ENCODE peak calls at places on chromosomes 1 and 21, in four cellular contexts. G, Q, X and D are unnamed samples.

GRCh38 chr21:45454924-45455315 is 50.0 kb downstream of the COL18A1 start:
- DNase-seq in G (no peak), Q (no peak), X (no peak), D (no peak)

GRCh38 chr1:3963554-3963953 is 63.5 kb upstream of the C1orf174 start:
- DNase-seq in X (no peak), Q (no peak), G (no peak), D (no peak)

GRCh38 chr1:117562581-117563491 is 43.0 kb upstream of the TENT5C start:
- DNase-seq in Q (no peak), G (no peak), X (peak), D (no peak)

GRCh38 chr1:41341756-41342562 is 19.3 kb upstream of the FOXO6 start:
- DNase-seq in G (no peak), Q (no peak), X (peak), D (no peak)

GRCh38 chr1:47893412-47893811 is 103.8 kb downstream of the TRABD2B start:
- DNase-seq in G (no peak), Q (no peak), X (no peak), D (no peak)

GRCh38 chr1:18948048-18948912 is 8.2 kb downstream of the IFFO2 start:
- DNase-seq in X (no peak), Q (no peak), G (no peak), D (no peak)

GRCh38 chr1:244022301-244022700 is 28.8 kb upstream of the ZBTB18 start:
- DNase-seq in X (no peak), G (no peak), Q (peak), D (no peak)

GRCh38 chr21:36697473-36698159 is 1.3 kb upstream of the SIM2 start:
- DNase-seq in G (no peak), X (no peak), Q (no peak), D (no peak)

GRCh38 chr1:66526036-66526435 is 7.9 kb upstream of the SGIP1 start:
- DNase-seq in Q (no peak), G (no peak), X (no peak), D (no peak)

GRCh38 chr1:110616587-110616986 is 10.4 kb upstream of the KCNA2 start:
- DNase-seq in G (no peak), Q (peak), X (peak), D (peak)

GRCh38 chr1:224684920-224685547 is 68.9 kb downstream of the CNIH3 start:
- DNase-seq in X (no peak), Q (no peak), G (no peak), D (no peak)

GRCh38 chr1:200708769-200709168 is 29.9 kb upstream of the CAMSAP2 start:
- DNase-seq in X (no peak), G (no peak), Q (peak), D (peak)

GRCh38 chr1:220748091-220748934 is at the start of gene MTARC2:
- DNase-seq in Q (peak), G (peak), X (peak), D (peak)

GRCh38 chr21:41802684-41803083 is 35.8 kb upstream of the RIPK4 start:
- DNase-seq in X (no peak), Q (no peak), G (peak), D (no peak)

GRCh38 chr1:74323937-74324473 is 88.8 kb downstream of the TNNI3K start:
- DNase-seq in G (no peak), X (no peak), Q (no peak), D (no peak)

GRCh38 chr1:40266786-40267535 is 8.9 kb downstream of the ZMPSTE24 start:
- DNase-seq in X (no peak), Q (no peak), G (no peak), D (no peak)

GRCh38 chr1:202078211-202078610 is 44.5 kb upstream of the GPR37L1 start:
- DNase-seq in G (no peak), Q (no peak), X (no peak), D (peak)

GRCh38 chr1:237938553-237938952 is 47.8 kb upstream of the ZP4 start:
- DNase-seq in G (no peak), Q (no peak), X (no peak), D (no peak)

GRCh38 chr1:40454873-40455272 is 4.6 kb downstream of the ZFP69B start:
- DNase-seq in X (no peak), Q (no peak), G (no peak), D (no peak)

GRCh38 chr1:75035536-75035935 is 98.7 kb upstream of the LHX8 start:
- DNase-seq in Q (no peak), G (no peak), X (no peak), D (no peak)

GRCh38 chr1:103084176-103084575 is 24.1 kb downstream of the COL11A1 start:
- DNase-seq in G (no peak), Q (no peak), X (no peak), D (no peak)

GRCh38 chr21:44005593-44005992 is 6.5 kb upstream of the TRAPPC10 start:
- DNase-seq in X (no peak), G (no peak), Q (no peak), D (no peak)
- TF ChIP-seq POLR2A in X (no peak), G (no peak), Q (no peak), D (no peak)

GRCh38 chr1:114152211-114153050 is 1.2 kb downstream of the SYT6 start:
- DNase-seq in Q (peak), X (peak), G (peak), D (no peak)
- TF ChIP-seq POLR2A in Q (no peak), X (no peak), G (no peak), D (no peak)

GRCh38 chr1:44489481-44489880 is 84.4 kb downstream of the RNF220 start:
- DNase-seq in G (no peak), Q (peak), X (no peak), D (no peak)
- TF ChIP-seq POLR2A in G (no peak), Q (no peak), X (no peak), D (no peak)

DNA sequence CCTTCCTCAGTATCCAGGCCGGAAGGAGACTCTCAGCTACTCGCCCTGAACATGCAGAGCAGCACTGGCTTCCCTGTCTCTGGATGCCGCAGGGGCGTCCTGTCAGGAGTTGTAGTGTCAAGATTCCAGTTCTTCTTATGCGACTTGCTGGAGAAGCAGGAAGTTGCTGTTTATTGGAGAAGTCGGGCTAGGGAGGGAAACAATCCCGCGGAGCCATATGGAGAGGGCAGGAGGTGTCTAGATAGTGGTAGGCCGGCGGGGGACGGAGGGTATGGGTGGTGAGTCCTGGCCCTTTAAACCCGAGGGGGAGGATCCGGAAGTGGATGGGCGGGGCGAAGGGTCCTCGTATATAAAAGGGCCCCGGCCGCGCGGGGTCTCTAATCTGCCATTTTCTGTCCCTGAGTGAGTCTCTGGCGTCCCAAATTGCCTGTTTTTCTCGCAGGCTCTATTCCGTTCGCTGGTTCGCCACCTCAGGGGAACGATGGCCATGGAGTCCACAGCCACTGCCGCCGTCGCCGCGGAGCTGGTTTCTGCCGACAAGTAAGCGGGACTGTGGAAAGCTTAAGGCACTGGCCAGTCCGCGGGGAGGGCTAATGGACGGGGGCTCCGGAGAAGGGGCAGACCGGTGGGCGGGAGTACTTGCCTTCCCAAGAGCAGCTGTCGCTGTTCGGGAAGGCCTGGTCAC is at the start of gene NASP:
- DNase-seq in G (peak), Q (peak), X (peak), D (peak)
- TF ChIP-seq POLR2A in G (peak), Q (peak), X (no peak), D (peak)

GRCh38 chr1:36089393-36090121 is 865 bp downstream of the ADPRS start:
- DNase-seq in Q (peak), X (no peak), G (no peak), D (peak)
- TF ChIP-seq POLR2A in Q (peak), X (no peak), G (no peak), D (no peak)

GRCh38 chr1:185207178-185207577 is 50.2 kb downstream of the SWT1 start:
- DNase-seq in G (no peak), X (no peak), Q (no peak), D (peak)
- TF ChIP-seq POLR2A in G (no peak), X (no peak), Q (no peak), D (no peak)

GRCh38 chr1:63593887-63594617 is 841 bp downstream of the PGM1 start:
- DNase-seq in G (peak), Q (peak), X (peak), D (peak)
- TF ChIP-seq POLR2A in G (no peak), Q (no peak), X (no peak), D (no peak)